ENCODE peak calls at places on chromosomes 12 and 14, in nine cellular contexts. H is WERI-Rb-1; C is thyroid gland; O is stomach; Q is SK-N-SH; Z is BE2C; K is glutamatergic neuron; R is CD4-positive, alpha-beta T cell; N is progenitor cell of endocrine pancreas. V is an unnamed sample.

GRCh38 chr12:52391618-52392002 is 6.2 kb upstream of the KRT84 start:
- DNase-seq in H (no peak), C (peak), O (peak), Q (peak), Z (peak), K (peak), R (no peak), N (no peak), V (no peak)

GRCh38 chr12:6369916-6370575 is 5.3 kb downstream of the SCNN1A start:
- DNase-seq in H (no peak), C (peak), O (no peak), Q (no peak), Z (no peak), K (no peak), R (no peak), N (no peak), V (no peak)

GRCh38 chr14:97491697-97492096 is 694.5 kb downstream of the VRK1 start:
- DNase-seq in H (no peak), C (no peak), O (no peak), Q (no peak), Z (no peak), K (no peak), R (no peak), N (no peak), V (no peak)

GRCh38 chr12:116492703-116493324 is 66.4 kb upstream of the MAP1LC3B2 start:
- DNase-seq in H (no peak), C (no peak), O (no peak), Q (no peak), Z (no peak), K (no peak), R (no peak), N (no peak), V (no peak)

GRCh38 chr12:69019082-69019481 is 86.1 kb upstream of the CPM start:
- DNase-seq in H (no peak), C (no peak), O (no peak), Q (no peak), Z (no peak), K (no peak), R (no peak), N (no peak), V (no peak)

GRCh38 chr12:87302126-87302732 is 727.0 kb downstream of the C12orf50 start:
- DNase-seq in H (no peak), C (no peak), O (no peak), Q (no peak), Z (no peak), K (no peak), R (no peak), N (no peak), V (no peak)

GRCh38 chr12:40207551-40207950 is 17.2 kb upstream of the LRRK2 start:
- DNase-seq in H (no peak), C (no peak), O (no peak), Q (no peak), Z (no peak), K (no peak), R (no peak), N (no peak), V (no peak)

GRCh38 chr14:79271122-79271521 is 940.2 kb downstream of the DIO2 start:
- DNase-seq in H (no peak), C (no peak), O (no peak), Q (no peak), Z (no peak), K (no peak), R (no peak), N (no peak), V (no peak)

GRCh38 chr12:132284071-132284492 is 45.3 kb downstream of the GALNT9 start:
- DNase-seq in H (peak), C (no peak), O (no peak), Q (no peak), Z (no peak), K (no peak), R (no peak), N (no peak), V (no peak)

GRCh38 chr14:104180561-104181165 is 42.3 kb downstream of the KIF26A start:
- DNase-seq in H (no peak), C (no peak), O (no peak), Q (no peak), Z (no peak), K (no peak), R (no peak), N (no peak), V (no peak)

DNA sequence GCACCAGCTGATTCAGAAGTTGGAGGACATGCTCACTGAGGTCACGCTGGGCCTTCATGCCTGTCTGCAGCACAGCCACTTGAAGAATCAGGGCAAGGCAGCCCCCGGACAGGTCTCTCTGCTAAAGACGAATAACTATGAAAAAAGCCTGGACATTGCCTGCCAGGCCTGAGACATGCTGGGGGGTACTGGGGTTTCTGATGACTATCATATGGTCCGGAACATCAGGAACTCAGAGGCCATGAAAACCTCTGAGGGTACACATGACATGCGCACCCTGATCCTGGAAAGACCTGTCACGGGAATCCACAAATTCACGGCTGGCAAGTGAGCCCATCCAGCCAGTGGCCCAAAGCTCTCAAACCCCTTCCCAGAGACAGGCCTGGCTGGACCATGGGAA is 8.8 kb upstream of the C12orf42 start:
- DNase-seq in H (no peak), C (no peak), O (no peak), Q (no peak), Z (no peak), K (no peak), R (no peak), N (no peak), V (no peak)
- TF ChIP-seq CTCF in H (no peak), C (no peak), O (no peak), Q (no peak), Z (no peak), K (no peak), R (no peak), N (no peak), V (no peak)

DNA sequence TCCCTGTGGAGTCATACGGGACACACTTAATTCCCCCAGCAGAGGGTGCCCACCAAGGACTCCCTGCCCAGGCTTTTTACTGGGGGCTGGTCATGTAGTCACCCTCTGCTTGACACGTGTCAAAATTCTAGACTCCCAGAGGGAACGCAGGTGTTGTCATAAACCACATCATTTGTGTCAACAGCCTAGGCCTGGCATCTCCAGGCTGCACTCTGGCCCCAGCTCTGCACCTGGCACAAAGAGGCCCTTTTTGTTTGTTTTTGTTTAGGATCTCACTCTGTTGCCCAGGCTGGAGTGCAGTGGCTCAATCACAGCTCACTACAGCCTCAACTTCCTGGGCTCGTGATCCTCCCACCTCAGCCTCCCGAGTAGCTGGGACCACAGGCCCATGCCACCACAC is 21.1 kb downstream of the BRI3BP start:
- DNase-seq in H (no peak), C (no peak), O (no peak), Q (no peak), Z (no peak), K (no peak), R (no peak), N (no peak), V (no peak)
- TF ChIP-seq CTCF in H (no peak), C (no peak), O (no peak), Q (no peak), Z (no peak), K (no peak), R (no peak), N (no peak), V (no peak)

DNA sequence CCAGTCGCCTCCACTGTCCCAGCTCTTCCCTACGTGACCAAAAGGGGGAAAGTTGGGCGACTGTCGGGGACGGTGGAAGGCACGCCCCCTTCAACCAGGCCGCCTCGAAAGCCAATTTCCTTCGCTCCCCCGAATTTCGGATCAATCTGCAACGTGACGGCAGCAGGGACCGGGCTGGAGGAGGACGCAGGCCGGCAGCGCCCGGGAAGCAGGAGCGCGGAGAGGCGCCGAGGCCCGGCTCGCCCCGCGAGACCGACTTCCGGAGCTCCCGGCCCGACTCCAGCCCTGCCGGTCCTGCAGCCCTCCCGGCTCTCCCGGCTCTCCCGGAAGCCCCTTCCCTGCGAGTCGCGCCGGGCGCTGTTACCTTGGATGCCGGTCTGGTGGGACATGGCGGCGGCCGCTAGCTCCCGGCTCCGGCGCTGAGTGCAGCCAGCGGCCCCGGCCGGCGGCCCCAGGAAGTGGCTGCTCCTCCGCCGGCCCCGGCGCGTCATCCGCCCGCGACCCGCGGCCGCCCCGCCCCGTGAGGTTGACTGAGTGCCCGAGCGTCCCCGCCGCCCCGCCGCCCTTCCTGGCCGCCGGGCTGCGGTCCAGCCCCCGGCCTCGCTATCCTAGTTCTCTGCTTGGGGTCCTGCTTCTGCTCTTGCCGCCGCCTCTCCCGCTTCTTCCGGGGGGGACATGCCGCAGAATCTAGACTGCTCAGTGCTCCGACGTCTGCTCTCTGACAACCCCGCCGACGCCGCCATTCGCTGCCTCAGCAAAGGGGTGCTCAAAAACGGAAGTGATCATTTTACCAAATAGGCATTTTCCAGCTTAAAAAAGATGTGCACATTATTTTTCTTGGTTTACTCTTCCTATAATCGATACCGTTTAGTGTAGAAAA is at the start of gene TWF1:
- DNase-seq in H (peak), C (peak), O (peak), Q (peak), Z (peak), K (peak), R (peak), N (peak), V (peak)
- TF ChIP-seq CTCF in H (peak), C (peak), O (no peak), Q (peak), Z (peak), K (no peak), R (no peak), N (peak), V (no peak)

GRCh38 chr14:24296341-24297157 is 3.0 kb downstream of the DHRS1 start:
- DNase-seq in H (peak), C (peak), O (peak), Q (peak), Z (peak), K (peak), R (peak), N (no peak), V (no peak)

GRCh38 chr14:24300326-24300980 is 803 bp downstream of the NOP9 start:
- DNase-seq in H (no peak), C (no peak), O (no peak), Q (no peak), Z (no peak), K (no peak), R (no peak), N (no peak), V (no peak)

GRCh38 chr14:24298892-24299254 is 707 bp downstream of the DHRS1 start:
- DNase-seq in H (peak), C (no peak), O (no peak), Q (no peak), Z (peak), K (no peak), R (no peak), N (no peak), V (no peak)

GRCh38 chr14:24299255-24300191 is at the start of the genes DHRS1 and NOP9:
- DNase-seq in H (peak), C (peak), O (peak), Q (peak), Z (peak), K (peak), R (peak), N (peak), V (peak)

GRCh38 chr14:24297190-24297964 is 2.2 kb downstream of the DHRS1 start:
- DNase-seq in H (peak), C (no peak), O (no peak), Q (peak), Z (no peak), K (no peak), R (no peak), N (no peak), V (no peak)
- TF ChIP-seq CTCF in H (peak), C (peak), O (peak), Q (peak), Z (peak), K (peak), R (peak), N (peak), V (no peak)